ENCODE peak calls at places on chromosomes 16 and 17, in six cellular contexts. Y is H1, L is MM.1S, O is A549, G is OCI-LY7, R is PC-3. H is an unnamed sample.

GRCh38 chr17:59329558-59330313 is 1.7 kb upstream of the YPEL2 start:
- DNase-seq in Y (peak), L (peak), O (peak), G (peak), R (peak), H (peak)

GRCh38 chr16:89170346-89171215 is 967 bp upstream of the CDH15 start:
- DNase-seq in Y (peak), L (peak), O (no peak), G (peak), R (peak), H (peak)

GRCh38 chr16:12620150-12620549 is 183.5 kb downstream of the CPPED1 start:
- DNase-seq in Y (no peak), L (no peak), O (no peak), G (peak), R (no peak), H (no peak)

GRCh38 chr17:17088511-17089205 is 46.4 kb downstream of the MPRIP start:
- DNase-seq in Y (no peak), L (peak), O (no peak), G (no peak), R (no peak), H (no peak)

GRCh38 chr16:58187657-58188430 is 10.1 kb downstream of the CSNK2A2 start:
- DNase-seq in Y (no peak), L (no peak), O (no peak), G (no peak), R (no peak), H (no peak)

GRCh38 chr16:12899529-12900168 is 1.7 kb upstream of the SHISA9 start:
- DNase-seq in Y (no peak), L (no peak), O (no peak), G (no peak), R (peak), H (no peak)

GRCh38 chr16:61413026-61413425 is 623.2 kb downstream of the CDH8 start:
- DNase-seq in Y (no peak), L (no peak), O (no peak), G (no peak), R (no peak), H (no peak)

GRCh38 chr16:28189237-28189636 is 22.5 kb downstream of the XPO6 start:
- DNase-seq in Y (no peak), L (no peak), O (no peak), G (no peak), R (peak), H (no peak)

GRCh38 chr17:55158439-55158838 is 106.3 kb upstream of the HLF start:
- DNase-seq in Y (no peak), L (no peak), O (no peak), G (no peak), R (peak), H (no peak)

GRCh38 chr17:68294617-68295016 is 3.3 kb downstream of the ARSG start:
- DNase-seq in Y (no peak), L (no peak), O (no peak), G (no peak), R (no peak), H (no peak)

GRCh38 chr17:27968206-27968732 is 74.2 kb upstream of the NLK start:
- DNase-seq in Y (no peak), L (no peak), O (no peak), G (no peak), R (no peak), H (no peak)

GRCh38 chr17:82876602-82877391 is 37.0 kb upstream of the ZNF750 start:
- DNase-seq in Y (no peak), L (no peak), O (no peak), G (no peak), R (peak), H (peak)

GRCh38 chr16:23240994-23241393 is 58.4 kb downstream of the SCNN1G start:
- DNase-seq in Y (no peak), L (no peak), O (no peak), G (no peak), R (peak), H (no peak)

GRCh38 chr16:2008631-2009301 is 855 bp downstream of the ZNF598 start:
- DNase-seq in Y (no peak), L (peak), O (no peak), G (peak), R (peak), H (peak)

GRCh38 chr17:6786618-6787017 is 10.6 kb downstream of the FBXO39 start:
- DNase-seq in Y (no peak), L (no peak), O (no peak), G (no peak), R (peak), H (no peak)

GRCh38 chr16:23975293-23975692 is 139.5 kb downstream of the PRKCB start:
- DNase-seq in Y (no peak), L (no peak), O (no peak), G (no peak), R (no peak), H (no peak)

GRCh38 chr16:12675852-12676251 is 127.8 kb downstream of the CPPED1 start:
- DNase-seq in Y (no peak), L (no peak), O (peak), G (no peak), R (no peak), H (no peak)

GRCh38 chr17:16872351-16872751 is 99.6 kb downstream of the TNFRSF13B start:
- DNase-seq in Y (no peak), L (no peak), O (no peak), G (no peak), R (no peak), H (no peak)

GRCh38 chr17:35345926-35346771 is 27.3 kb downstream of the SLFN11 start:
- DNase-seq in Y (peak), L (no peak), O (no peak), G (no peak), R (no peak), H (peak)

GRCh38 chr17:8629371-8630226 is 926 bp downstream of the MYH10 start:
- DNase-seq in Y (peak), L (no peak), O (peak), G (peak), R (no peak), H (peak)

GRCh38 chr17:31579265-31579664 is 187.8 kb downstream of the RAB11FIP4 start:
- DNase-seq in Y (no peak), L (no peak), O (no peak), G (no peak), R (peak), H (peak)
- H3K27ac ChIP-seq in Y (no peak), L (no peak), O (no peak), G (no peak), R (peak), H (peak)

DNA sequence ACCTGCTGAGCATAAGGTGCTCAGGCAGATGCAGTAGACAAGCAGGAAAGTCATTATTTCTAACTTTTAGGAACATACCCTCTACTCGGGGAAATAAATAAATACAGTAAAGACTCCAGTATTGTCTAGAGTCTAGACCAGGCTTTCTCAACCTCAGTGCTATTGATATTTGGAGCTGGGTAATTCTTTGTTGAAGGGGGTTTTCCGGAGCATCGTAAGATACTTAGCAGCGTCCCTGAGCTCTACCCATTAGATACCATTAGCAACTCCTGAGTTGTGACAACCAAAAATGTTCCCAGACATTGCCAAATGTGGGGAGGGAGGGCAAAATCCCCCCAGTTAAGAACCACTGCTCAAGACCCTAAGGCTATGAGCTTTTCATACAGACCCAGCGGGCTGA is 21.1 kb downstream of the EPOP start:
- DNase-seq in Y (no peak), L (no peak), O (no peak), G (no peak), R (no peak), H (no peak)
- H3K4me2 ChIP-seq in Y (no peak), L (no peak), O (no peak), G (no peak), R (no peak), H (no peak)

DNA sequence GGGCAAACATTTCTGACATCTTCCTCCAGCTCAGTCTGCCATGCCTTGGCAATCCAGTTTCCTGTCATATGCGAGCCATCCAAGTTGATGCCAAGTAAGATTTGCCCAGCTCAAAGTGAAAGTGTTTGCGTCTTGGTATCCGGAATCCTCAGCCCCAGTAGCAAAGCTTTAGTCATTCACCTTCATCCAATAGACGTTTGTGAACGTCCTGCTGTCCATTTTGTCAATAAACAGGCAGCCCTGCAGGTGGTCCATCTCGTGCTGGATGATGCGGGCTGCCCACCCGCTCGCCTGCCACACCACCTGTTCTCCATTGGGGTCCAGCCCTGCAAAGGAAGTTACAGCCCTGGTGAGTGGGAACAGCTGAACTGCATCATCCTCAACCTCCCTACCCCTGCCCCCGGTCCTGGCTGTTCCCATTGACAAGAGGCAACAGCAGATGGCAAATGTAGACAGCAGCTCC is 1.5 kb downstream of the PDF start:
- DNase-seq in Y (no peak), L (no peak), O (no peak), G (peak), R (peak), H (peak)
- H3K27ac ChIP-seq in Y (no peak), L (no peak), O (peak), G (peak), R (peak), H (peak)

DNA sequence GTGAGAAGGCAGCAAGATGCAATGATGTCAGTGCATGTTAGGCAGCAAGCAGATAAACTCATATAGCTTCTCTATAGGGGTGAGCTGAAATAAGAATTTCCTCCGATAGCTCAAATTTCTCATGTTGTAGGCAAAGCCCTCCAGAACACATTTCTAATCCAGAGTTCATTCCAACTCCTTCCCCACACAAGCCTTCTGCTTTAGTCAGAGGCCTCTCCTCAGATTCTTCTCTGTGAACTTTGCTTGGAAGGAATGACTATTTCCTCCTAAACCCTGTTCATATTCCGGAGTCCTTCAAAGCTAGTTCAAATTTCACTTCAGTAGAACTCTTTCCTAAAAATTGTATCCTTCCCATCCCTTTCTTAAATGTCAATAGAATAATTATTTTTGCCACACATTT is 144.8 kb downstream of the KCNJ2 start:
- DNase-seq in Y (no peak), L (no peak), O (no peak), G (no peak), R (no peak), H (no peak)
- H3K4me2 ChIP-seq in Y (no peak), L (no peak), O (no peak), G (no peak), R (no peak), H (peak)

GRCh38 chr16:82358161-82358560 is 188.1 kb upstream of the MPHOSPH6 start:
- DNase-seq in Y (no peak), L (no peak), O (no peak), G (no peak), R (no peak), H (no peak)
- H3K27ac ChIP-seq in Y (no peak), L (no peak), O (no peak), G (no peak), R (no peak), H (no peak)

GRCh38 chr16:4239682-4240175 is 2.2 kb downstream of the SRL start:
- DNase-seq in Y (no peak), L (no peak), O (no peak), G (no peak), R (no peak), H (no peak)
- H3K4me2 ChIP-seq in Y (no peak), L (no peak), O (no peak), G (no peak), R (no peak), H (peak)

GRCh38 chr17:74430385-74430705 is 1.5 kb upstream of the GPRC5C start:
- DNase-seq in Y (no peak), L (no peak), O (no peak), G (no peak), R (no peak), H (no peak)
- H3K27ac ChIP-seq in Y (no peak), L (no peak), O (peak), G (no peak), R (peak), H (no peak)

GRCh38 chr17:36899250-36900129 is 37.8 kb upstream of the LHX1 start:
- DNase-seq in Y (no peak), L (no peak), O (no peak), G (no peak), R (no peak), H (no peak)
- H3K4me2 ChIP-seq in Y (no peak), L (no peak), O (no peak), G (no peak), R (no peak), H (no peak)

DNA sequence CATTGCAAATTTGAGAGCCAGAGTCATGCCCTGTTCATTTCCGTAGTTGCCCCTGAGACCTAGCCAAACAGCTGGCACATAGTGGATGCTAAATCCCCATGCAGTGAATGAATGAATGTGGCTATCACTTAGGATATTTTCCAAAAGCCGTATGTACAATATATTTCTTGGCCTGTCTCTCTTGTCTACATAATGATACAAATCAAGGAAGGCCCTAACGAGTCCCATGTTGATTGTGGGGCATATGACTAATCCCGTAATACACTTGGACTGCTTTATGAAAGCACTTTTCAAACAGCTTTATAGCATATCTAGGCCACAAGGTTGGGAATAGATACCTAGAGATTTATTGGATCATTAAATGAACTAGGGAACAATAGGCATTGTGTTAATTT is 478.0 kb downstream of the SLC39A11 start:
- DNase-seq in Y (no peak), L (no peak), O (no peak), G (no peak), R (peak), H (peak)
- H3K27ac ChIP-seq in Y (no peak), L (no peak), O (peak), G (no peak), R (peak), H (peak)

GRCh38 chr17:10155334-10156081 is 42.9 kb downstream of the GAS7 start:
- DNase-seq in Y (no peak), L (no peak), O (no peak), G (no peak), R (no peak), H (no peak)
- H3K4me2 ChIP-seq in Y (no peak), L (no peak), O (no peak), G (no peak), R (no peak), H (no peak)

H was measured in osteoblast.